ENCODE peak calls at places on chromosomes 2 and 18, in seven cellular contexts. M is posterior cingulate gyrus; A is Right ventricle myocardium superior; Q is CD8-positive, alpha-beta T cell; X is hypothalamus; U is epithelial cell of prostate; N is COLO829. V is an unnamed sample.

GRCh38 chr2:63667132-63667531 is 78.4 kb downstream of the MDH1 start:
- DNase-seq in M (no peak), A (no peak), Q (no peak), X (no peak), U (no peak), N (no peak), V (no peak)

GRCh38 chr18:76565238-76566173 is 70.5 kb upstream of the ZNF516 start:
- DNase-seq in M (no peak), A (peak; percentile 81), Q (no peak), X (peak; percentile 15), U (peak; percentile 55), N (peak; percentile 80), V (no peak)

GRCh38 chr2:118490323-118490722 is 357.1 kb downstream of the EN1 start:
- DNase-seq in M (no peak), A (no peak), Q (no peak), X (no peak), U (no peak), N (no peak), V (no peak)

GRCh38 chr2:49490710-49491109 is 336.4 kb upstream of the FSHR start:
- DNase-seq in M (no peak), A (peak; percentile 31), Q (no peak), X (no peak), U (no peak), N (peak; percentile 35), V (peak; percentile 83)

GRCh38 chr18:58863539-58864145 is 1.0 kb upstream of the ZNF532 start:
- DNase-seq in M (peak; percentile 86), A (peak; percentile 75), Q (no peak), X (peak; percentile 36), U (no peak), N (no peak), V (no peak)

GRCh38 chr18:12885500-12885899 is 1.5 kb upstream of the PTPN2 start:
- DNase-seq in M (no peak), A (no peak), Q (no peak), X (no peak), U (no peak), N (no peak), V (no peak)

GRCh38 chr2:224039080-224039769 is at the start of gene SERPINE2:
- DNase-seq in M (peak; percentile 91), A (peak; percentile 66), Q (no peak), X (peak; percentile 51), U (no peak), N (peak; percentile 82), V (peak; percentile 40)

GRCh38 chr2:240820014-240820606 is at the start of gene KIF1A:
- DNase-seq in M (peak; percentile 97), A (no peak), Q (no peak), X (peak; percentile 70), U (no peak), N (no peak), V (no peak)

GRCh38 chr2:1586251-1586945 is 157.9 kb downstream of the PXDN start:
- DNase-seq in M (no peak), A (peak; percentile 23), Q (no peak), X (no peak), U (no peak), N (no peak), V (no peak)

GRCh38 chr2:23456881-23457760 is 72.1 kb downstream of the KLHL29 start:
- DNase-seq in M (no peak), A (no peak), Q (no peak), X (no peak), U (no peak), N (no peak), V (no peak)

GRCh38 chr2:27307545-27308358 is 493 bp downstream of the UCN start:
- DNase-seq in M (no peak), A (no peak), Q (no peak), X (no peak), U (no peak), N (no peak), V (no peak)

GRCh38 chr18:68797901-68798300 is at the start of gene CCDC102B:
- DNase-seq in M (no peak), A (no peak), Q (no peak), X (no peak), U (no peak), N (no peak), V (no peak)

GRCh38 chr2:45649855-45650806 is 1.3 kb upstream of the PRKCE start:
- DNase-seq in M (peak; percentile 91), A (peak; percentile 88), Q (peak; percentile 20), X (peak; percentile 51), U (no peak), N (peak; percentile 27), V (peak; percentile 48)

GRCh38 chr2:130796280-130796679 is 40.4 kb upstream of the ARHGEF4 start:
- DNase-seq in M (no peak), A (no peak), Q (no peak), X (no peak), U (no peak), N (no peak), V (no peak)

GRCh38 chr18:77063256-77063655 is 69.3 kb downstream of the MBP start:
- DNase-seq in M (no peak), A (no peak), Q (no peak), X (no peak), U (no peak), N (no peak), V (no peak)

GRCh38 chr2:122100371-122101150 is 345.1 kb downstream of the TSN start:
- DNase-seq in M (no peak), A (no peak), Q (no peak), X (no peak), U (no peak), N (peak; percentile 27), V (no peak)

GRCh38 chr2:227748079-227748478 is 2.4 kb downstream of the SCYGR8 start:
- DNase-seq in M (no peak), A (no peak), Q (no peak), X (no peak), U (no peak), N (no peak), V (peak; percentile 66)

GRCh38 chr2:169493360-169493759 is 14.1 kb downstream of the BBS5 start:
- DNase-seq in M (no peak), A (no peak), Q (no peak), X (no peak), U (no peak), N (no peak), V (no peak)

GRCh38 chr2:3433339-3433699 is 53.8 kb downstream of the TRAPPC12 start:
- DNase-seq in M (no peak), A (no peak), Q (no peak), X (no peak), U (no peak), N (no peak), V (peak; percentile 47)

GRCh38 chr2:102256281-102256680 is 55.1 kb upstream of the IL1RL1 start:
- DNase-seq in M (no peak), A (no peak), Q (no peak), X (no peak), U (no peak), N (peak; percentile 17), V (no peak)

GRCh38 chr2:1974391-1974790 is 230.1 kb upstream of the PXDN start:
- DNase-seq in M (no peak), A (no peak), Q (no peak), X (no peak), U (no peak), N (no peak), V (no peak)

GRCh38 chr2:70574618-70575017 is 21.0 kb upstream of the TGFA start:
- DNase-seq in M (no peak), A (no peak), Q (no peak), X (no peak), U (no peak), N (no peak), V (no peak)